ENCODE peak calls at places on chromosomes 12 and 14, in seven cellular contexts. One of them, this sample, is unnamed.

GRCh38 chr12:45234134-45234865 is 18.4 kb downstream of the ANO6 start:
- DNase-seq in cardiac muscle cell: peak
- DNase-seq in astrocyte of the spinal cord: peak
- DNase-seq in CD4-positive, alpha-beta T cell: no peak
- DNase-seq in AG04450: peak
- DNase-seq in progenitor cell of endocrine pancreas: no peak
- DNase-seq in spleen: no peak
- DNase-seq in this sample: no peak

GRCh38 chr12:48031135-48031960 is 27.1 kb upstream of the COL2A1 start:
- DNase-seq in cardiac muscle cell: no peak
- DNase-seq in astrocyte of the spinal cord: no peak
- DNase-seq in CD4-positive, alpha-beta T cell: no peak
- DNase-seq in AG04450: no peak
- DNase-seq in progenitor cell of endocrine pancreas: no peak
- DNase-seq in spleen: no peak
- DNase-seq in this sample: no peak

GRCh38 chr14:88955470-88955869 is 131.0 kb downstream of the TTC8 start:
- DNase-seq in cardiac muscle cell: no peak
- DNase-seq in astrocyte of the spinal cord: peak
- DNase-seq in CD4-positive, alpha-beta T cell: no peak
- DNase-seq in AG04450: no peak
- DNase-seq in progenitor cell of endocrine pancreas: no peak
- DNase-seq in spleen: no peak
- DNase-seq in this sample: no peak

GRCh38 chr12:19095869-19096480 is 33.6 kb upstream of the PLEKHA5 start:
- DNase-seq in cardiac muscle cell: no peak
- DNase-seq in astrocyte of the spinal cord: peak
- DNase-seq in CD4-positive, alpha-beta T cell: no peak
- DNase-seq in AG04450: no peak
- DNase-seq in progenitor cell of endocrine pancreas: no peak
- DNase-seq in spleen: no peak
- DNase-seq in this sample: no peak

GRCh38 chr14:96077983-96078686 is 39.0 kb downstream of the C14orf132 start:
- DNase-seq in cardiac muscle cell: no peak
- DNase-seq in astrocyte of the spinal cord: no peak
- DNase-seq in CD4-positive, alpha-beta T cell: no peak
- DNase-seq in AG04450: no peak
- DNase-seq in progenitor cell of endocrine pancreas: no peak
- DNase-seq in spleen: peak
- DNase-seq in this sample: no peak

GRCh38 chr14:69879175-69880047 is at the start of gene SMOC1:
- DNase-seq in cardiac muscle cell: peak
- DNase-seq in astrocyte of the spinal cord: peak
- DNase-seq in CD4-positive, alpha-beta T cell: no peak
- DNase-seq in AG04450: peak
- DNase-seq in progenitor cell of endocrine pancreas: peak
- DNase-seq in spleen: peak
- DNase-seq in this sample: peak

GRCh38 chr14:90419200-90419599 is 22.4 kb downstream of the CALM1 start:
- DNase-seq in cardiac muscle cell: no peak
- DNase-seq in astrocyte of the spinal cord: peak
- DNase-seq in CD4-positive, alpha-beta T cell: no peak
- DNase-seq in AG04450: peak
- DNase-seq in progenitor cell of endocrine pancreas: no peak
- DNase-seq in spleen: no peak
- DNase-seq in this sample: no peak

GRCh38 chr12:127548123-127548553 is 718.8 kb upstream of the TMEM132C start:
- DNase-seq in cardiac muscle cell: no peak
- DNase-seq in astrocyte of the spinal cord: peak
- DNase-seq in CD4-positive, alpha-beta T cell: no peak
- DNase-seq in AG04450: no peak
- DNase-seq in progenitor cell of endocrine pancreas: no peak
- DNase-seq in spleen: no peak
- DNase-seq in this sample: no peak

GRCh38 chr12:1470051-1470450 is 124.3 kb downstream of the FBXL14 start:
- DNase-seq in cardiac muscle cell: peak
- DNase-seq in astrocyte of the spinal cord: no peak
- DNase-seq in CD4-positive, alpha-beta T cell: no peak
- DNase-seq in AG04450: no peak
- DNase-seq in progenitor cell of endocrine pancreas: no peak
- DNase-seq in spleen: no peak
- DNase-seq in this sample: no peak

GRCh38 chr12:117507547-117507946 is 146.1 kb upstream of the NOS1 start:
- DNase-seq in cardiac muscle cell: no peak
- DNase-seq in astrocyte of the spinal cord: no peak
- DNase-seq in CD4-positive, alpha-beta T cell: no peak
- DNase-seq in AG04450: no peak
- DNase-seq in progenitor cell of endocrine pancreas: no peak
- DNase-seq in spleen: no peak
- DNase-seq in this sample: no peak

GRCh38 chr12:63978519-63978918 is 134.0 kb downstream of the SRGAP1 start:
- DNase-seq in cardiac muscle cell: no peak
- DNase-seq in astrocyte of the spinal cord: peak
- DNase-seq in CD4-positive, alpha-beta T cell: no peak
- DNase-seq in AG04450: peak
- DNase-seq in progenitor cell of endocrine pancreas: no peak
- DNase-seq in spleen: no peak
- DNase-seq in this sample: no peak

GRCh38 chr12:53755451-53756290 is 3.9 kb upstream of the CISTR start:
- DNase-seq in cardiac muscle cell: no peak
- DNase-seq in astrocyte of the spinal cord: no peak
- DNase-seq in CD4-positive, alpha-beta T cell: no peak
- DNase-seq in AG04450: no peak
- DNase-seq in progenitor cell of endocrine pancreas: no peak
- DNase-seq in spleen: no peak
- DNase-seq in this sample: no peak

GRCh38 chr12:89529738-89530137 is 3.9 kb upstream of the POC1B start:
- DNase-seq in cardiac muscle cell: peak
- DNase-seq in astrocyte of the spinal cord: peak
- DNase-seq in CD4-positive, alpha-beta T cell: no peak
- DNase-seq in AG04450: no peak
- DNase-seq in progenitor cell of endocrine pancreas: no peak
- DNase-seq in spleen: no peak
- DNase-seq in this sample: no peak

GRCh38 chr12:26121841-26122680 is 2.8 kb downstream of the BHLHE41 start:
- DNase-seq in cardiac muscle cell: peak
- DNase-seq in astrocyte of the spinal cord: no peak
- DNase-seq in CD4-positive, alpha-beta T cell: no peak
- DNase-seq in AG04450: no peak
- DNase-seq in progenitor cell of endocrine pancreas: peak
- DNase-seq in spleen: peak
- DNase-seq in this sample: peak

GRCh38 chr14:59028476-59029202 is 159.8 kb upstream of the DAAM1 start:
- DNase-seq in cardiac muscle cell: peak
- DNase-seq in astrocyte of the spinal cord: peak
- DNase-seq in CD4-positive, alpha-beta T cell: no peak
- DNase-seq in AG04450: peak
- DNase-seq in progenitor cell of endocrine pancreas: peak
- DNase-seq in spleen: peak
- DNase-seq in this sample: peak

GRCh38 chr12:66600805-66601392 is 78.0 kb downstream of the GRIP1 start:
- DNase-seq in cardiac muscle cell: no peak
- DNase-seq in astrocyte of the spinal cord: no peak
- DNase-seq in CD4-positive, alpha-beta T cell: no peak
- DNase-seq in AG04450: no peak
- DNase-seq in progenitor cell of endocrine pancreas: no peak
- DNase-seq in spleen: no peak
- DNase-seq in this sample: no peak

GRCh38 chr12:49055978-49056754 is 4.4 kb downstream of the KMT2D start:
- DNase-seq in cardiac muscle cell: peak
- DNase-seq in astrocyte of the spinal cord: peak
- DNase-seq in CD4-positive, alpha-beta T cell: peak
- DNase-seq in AG04450: peak
- DNase-seq in progenitor cell of endocrine pancreas: no peak
- DNase-seq in spleen: no peak
- DNase-seq in this sample: peak

DNA sequence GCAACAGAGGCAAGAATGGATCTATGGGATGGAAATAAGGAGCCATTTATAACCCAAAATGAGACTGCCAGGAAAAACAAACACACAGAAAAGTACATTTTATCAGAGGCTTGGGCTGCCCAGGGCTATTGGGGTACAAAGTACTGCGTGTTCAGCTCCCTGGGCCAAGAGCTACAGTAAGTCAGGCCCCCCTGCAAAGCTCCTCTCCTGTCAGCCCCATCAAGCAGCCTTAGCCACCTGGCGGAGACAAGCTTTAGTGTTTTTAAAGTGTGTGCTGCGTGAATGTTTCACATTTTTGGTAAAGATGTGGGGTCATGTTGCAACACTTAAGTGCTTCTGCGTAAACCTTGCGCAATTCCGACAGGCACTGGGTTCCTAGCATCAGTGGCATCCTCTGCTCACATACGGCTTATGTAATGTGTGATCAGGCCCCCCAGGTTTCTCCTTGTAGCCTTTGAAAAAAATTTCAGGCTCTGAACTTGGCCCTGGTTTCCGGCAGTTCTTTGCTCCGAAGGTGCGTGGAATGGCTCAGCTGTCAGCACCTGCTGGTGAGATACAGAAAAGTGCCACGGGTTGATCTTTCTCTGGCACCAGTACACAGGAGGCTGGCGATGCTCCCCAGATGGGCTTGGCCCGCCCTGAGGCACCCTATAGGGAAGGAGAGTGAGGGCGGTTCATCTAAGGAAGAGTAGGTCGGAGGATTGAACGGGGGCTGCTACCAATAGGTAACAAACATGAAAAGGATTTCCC is 198.7 kb upstream of the EEA1 start:
- DNase-seq in cardiac muscle cell: peak
- DNase-seq in astrocyte of the spinal cord: peak
- DNase-seq in CD4-positive, alpha-beta T cell: no peak
- DNase-seq in AG04450: peak
- DNase-seq in progenitor cell of endocrine pancreas: no peak
- DNase-seq in spleen: peak
- DNase-seq in this sample: no peak
- TF ChIP-seq CTCF in cardiac muscle cell: peak
- TF ChIP-seq CTCF in astrocyte of the spinal cord: peak
- TF ChIP-seq CTCF in CD4-positive, alpha-beta T cell: no peak
- TF ChIP-seq CTCF in AG04450: peak
- TF ChIP-seq CTCF in progenitor cell of endocrine pancreas: peak
- TF ChIP-seq CTCF in spleen: no peak
- TF ChIP-seq CTCF in this sample: no peak

GRCh38 chr12:57632898-57633825 is at the start of gene B4GALNT1:
- DNase-seq in cardiac muscle cell: peak
- DNase-seq in astrocyte of the spinal cord: peak
- DNase-seq in CD4-positive, alpha-beta T cell: peak
- DNase-seq in AG04450: no peak
- DNase-seq in progenitor cell of endocrine pancreas: peak
- DNase-seq in spleen: peak
- DNase-seq in this sample: peak

GRCh38 chr12:57640156-57641042 is 7.4 kb upstream of the B4GALNT1 start:
- DNase-seq in cardiac muscle cell: no peak
- DNase-seq in astrocyte of the spinal cord: no peak
- DNase-seq in CD4-positive, alpha-beta T cell: no peak
- DNase-seq in AG04450: no peak
- DNase-seq in progenitor cell of endocrine pancreas: no peak
- DNase-seq in spleen: no peak
- DNase-seq in this sample: no peak

GRCh38 chr12:57638096-57638495 is 5.1 kb upstream of the B4GALNT1 start:
- DNase-seq in cardiac muscle cell: no peak
- DNase-seq in astrocyte of the spinal cord: no peak
- DNase-seq in CD4-positive, alpha-beta T cell: no peak
- DNase-seq in AG04450: no peak
- DNase-seq in progenitor cell of endocrine pancreas: no peak
- DNase-seq in spleen: no peak
- DNase-seq in this sample: no peak

GRCh38 chr12:57641699-57642442 is 8.9 kb upstream of the B4GALNT1 start:
- DNase-seq in cardiac muscle cell: no peak
- DNase-seq in astrocyte of the spinal cord: no peak
- DNase-seq in CD4-positive, alpha-beta T cell: no peak
- DNase-seq in AG04450: no peak
- DNase-seq in progenitor cell of endocrine pancreas: no peak
- DNase-seq in spleen: no peak
- DNase-seq in this sample: no peak

DNA sequence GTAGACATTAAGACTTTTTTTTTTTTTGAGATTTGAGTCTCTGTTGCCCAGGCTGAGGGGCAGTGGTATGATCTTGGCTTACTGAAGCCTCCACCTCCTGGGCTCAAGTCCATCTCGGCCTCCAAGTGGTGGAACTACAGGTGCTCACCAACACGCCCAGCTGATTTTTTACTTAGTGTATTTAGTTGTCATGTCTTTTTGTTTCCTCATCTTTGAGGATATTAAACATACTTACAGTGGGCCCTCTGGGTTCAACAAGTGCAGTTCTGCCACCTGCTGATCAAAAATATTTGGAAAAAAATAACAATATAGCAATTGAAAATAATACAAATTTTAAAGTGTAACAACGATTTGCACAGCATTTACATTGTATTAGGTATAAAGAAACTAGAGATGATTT is 4.4 kb upstream of the B4GALNT1 start:
- DNase-seq in cardiac muscle cell: no peak
- DNase-seq in astrocyte of the spinal cord: no peak
- DNase-seq in CD4-positive, alpha-beta T cell: no peak
- DNase-seq in AG04450: no peak
- DNase-seq in progenitor cell of endocrine pancreas: no peak
- DNase-seq in spleen: no peak
- DNase-seq in this sample: no peak
- TF ChIP-seq CTCF in cardiac muscle cell: no peak
- TF ChIP-seq CTCF in astrocyte of the spinal cord: no peak
- TF ChIP-seq CTCF in CD4-positive, alpha-beta T cell: no peak
- TF ChIP-seq CTCF in AG04450: no peak
- TF ChIP-seq CTCF in progenitor cell of endocrine pancreas: no peak
- TF ChIP-seq CTCF in spleen: no peak
- TF ChIP-seq CTCF in this sample: peak

DNA sequence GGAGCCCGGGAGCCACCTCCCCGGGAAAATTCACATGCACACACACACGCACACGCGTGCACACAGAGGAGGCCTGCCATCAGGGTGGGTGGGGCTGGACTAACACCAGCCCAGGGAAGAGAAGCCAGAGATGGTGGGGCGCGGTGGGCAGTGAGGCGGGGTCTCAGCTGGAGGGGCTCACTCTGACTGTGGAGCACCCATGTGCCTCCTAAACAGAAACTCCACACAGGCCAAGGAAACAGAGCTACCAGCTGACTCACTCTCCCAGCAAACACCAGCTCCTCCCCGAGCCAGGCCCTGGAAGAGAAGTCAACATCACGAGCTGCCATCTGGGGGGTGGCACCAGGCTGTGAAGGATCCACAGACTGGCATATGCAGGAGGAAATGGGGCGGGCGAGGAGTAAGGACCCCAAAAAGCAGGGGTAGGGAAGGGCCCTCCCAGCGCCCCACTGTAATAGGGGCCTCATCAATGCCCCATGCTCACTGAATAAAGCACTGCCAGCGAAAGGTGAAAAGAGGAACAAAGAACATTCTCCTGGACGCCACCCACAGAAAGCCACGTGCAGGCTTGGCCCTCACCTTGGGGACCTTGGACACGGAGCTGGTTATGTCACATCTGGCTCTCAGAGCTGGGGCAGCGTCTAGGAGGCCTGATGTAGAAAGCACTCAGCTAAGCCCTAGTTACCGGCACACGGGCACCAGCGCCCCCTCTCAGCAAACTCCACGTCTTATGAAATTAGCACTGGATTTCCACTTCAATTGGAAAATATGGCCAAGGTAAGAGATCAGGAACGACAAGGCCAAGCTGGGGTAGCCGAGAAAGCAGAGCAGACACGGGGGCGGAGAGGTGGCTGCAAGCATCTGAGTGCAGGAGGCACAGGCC is 8.4 kb upstream of the INF2 start:
- DNase-seq in cardiac muscle cell: peak
- DNase-seq in astrocyte of the spinal cord: peak
- DNase-seq in CD4-positive, alpha-beta T cell: no peak
- DNase-seq in AG04450: no peak
- DNase-seq in progenitor cell of endocrine pancreas: no peak
- DNase-seq in spleen: peak
- DNase-seq in this sample: no peak
- TF ChIP-seq CTCF in cardiac muscle cell: peak
- TF ChIP-seq CTCF in astrocyte of the spinal cord: peak
- TF ChIP-seq CTCF in CD4-positive, alpha-beta T cell: no peak
- TF ChIP-seq CTCF in AG04450: peak
- TF ChIP-seq CTCF in progenitor cell of endocrine pancreas: peak
- TF ChIP-seq CTCF in spleen: no peak
- TF ChIP-seq CTCF in this sample: peak

GRCh38 chr12:92145731-92146496 is at the start of gene BTG1:
- DNase-seq in cardiac muscle cell: peak
- DNase-seq in astrocyte of the spinal cord: peak
- DNase-seq in CD4-positive, alpha-beta T cell: peak
- DNase-seq in AG04450: peak
- DNase-seq in progenitor cell of endocrine pancreas: peak
- DNase-seq in spleen: peak
- DNase-seq in this sample: peak
- TF ChIP-seq CTCF in cardiac muscle cell: no peak
- TF ChIP-seq CTCF in astrocyte of the spinal cord: no peak
- TF ChIP-seq CTCF in CD4-positive, alpha-beta T cell: no peak
- TF ChIP-seq CTCF in AG04450: no peak
- TF ChIP-seq CTCF in progenitor cell of endocrine pancreas: no peak
- TF ChIP-seq CTCF in spleen: no peak
- TF ChIP-seq CTCF in this sample: no peak

This sample was measured in neural crest cell.